ENCODE peak calls at places on chromosome 2, in four cellular contexts. Z, Q, D and G are unnamed samples. For H3K36me3 and H3K27me3, the result is how much of the 10 kb centered on the place peaks cover.

GRCh38 chr2:240820014-240820606 is at the start of gene KIF1A:
- DNase-seq in Z (no peak), Q (peak), D (peak), G (peak)

GRCh38 chr2:179744341-179744740 is 117.1 kb downstream of the ZNF385B start:
- DNase-seq in Z (no peak), Q (no peak), D (no peak), G (no peak)

GRCh38 chr2:38771632-38772031 is 6.4 kb upstream of the GEMIN6 start:
- DNase-seq in Z (no peak), Q (no peak), D (no peak), G (peak)

GRCh38 chr2:217107480-217107879 is 247.6 kb upstream of the TNP1 start:
- DNase-seq in Z (no peak), Q (no peak), D (no peak), G (no peak)

GRCh38 chr2:125581561-125581960 is 1074.4 kb upstream of the GYPC start:
- DNase-seq in Z (no peak), Q (no peak), D (no peak), G (no peak)

GRCh38 chr2:19819097-19820065 is 82.4 kb downstream of the TTC32 start:
- DNase-seq in Z (peak), Q (no peak), D (no peak), G (no peak)

GRCh38 chr2:10444463-10444862 is 3.7 kb downstream of the ODC1 start:
- DNase-seq in Z (no peak), Q (no peak), D (no peak), G (no peak)

GRCh38 chr2:109331864-109332848 is 203.2 kb downstream of the SH3RF3 start:
- DNase-seq in Z (peak), Q (peak), D (peak), G (peak)

GRCh38 chr2:131394147-131394931 is 30.4 kb upstream of the RAB6D start:
- DNase-seq in Z (no peak), Q (no peak), D (peak), G (peak)

GRCh38 chr2:189581354-189582139 is 961 bp upstream of the SLC40A1 start:
- DNase-seq in Z (no peak), Q (no peak), D (no peak), G (no peak)

DNA sequence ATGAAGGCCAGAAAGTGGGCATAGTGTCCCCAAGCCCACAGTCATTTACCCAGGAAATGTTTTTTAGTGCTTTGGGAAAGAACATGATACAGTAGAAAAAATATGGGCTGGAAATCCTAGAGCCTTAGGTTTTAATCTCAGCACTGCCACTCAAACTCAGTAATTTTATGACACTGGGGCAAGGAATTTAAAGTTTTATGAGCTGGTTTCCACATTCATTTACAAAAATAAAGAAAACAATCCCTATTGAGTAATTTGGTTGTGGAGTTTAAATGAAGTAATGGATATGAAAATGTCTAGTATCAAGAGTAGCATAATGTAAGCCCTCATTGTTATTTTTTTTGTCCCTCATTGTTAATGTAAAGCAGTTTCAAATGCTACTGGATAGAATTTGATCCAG is 51.5 kb upstream of the FRZB start:
- DNase-seq in Z (no peak), Q (no peak), D (no peak), G (no peak)
- H3K36me3 ChIP-seq in Z (under half), Q (under half), D (under half), G (under half)

DNA sequence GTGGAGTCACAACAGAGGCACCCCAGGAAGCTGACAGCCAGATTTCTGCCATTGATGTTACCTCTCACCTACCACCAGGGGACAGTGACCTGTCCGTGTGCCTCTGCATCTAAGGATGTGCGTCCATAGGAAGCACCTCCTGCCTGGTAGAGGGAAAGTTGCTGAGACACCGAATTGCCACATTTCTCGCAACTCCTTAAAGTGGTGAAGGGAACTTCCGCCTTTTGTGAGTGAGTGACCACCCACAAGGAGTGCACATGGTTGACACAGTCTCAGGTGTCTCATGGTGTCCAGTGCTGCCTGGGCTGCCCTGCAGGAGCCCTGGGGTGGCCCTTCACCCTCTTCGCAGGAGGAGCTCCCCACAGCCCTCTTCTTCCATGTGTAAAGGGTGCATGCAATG is 201.8 kb downstream of the GBX2 start:
- DNase-seq in Z (no peak), Q (no peak), D (no peak), G (no peak)
- TF ChIP-seq CTCF in Z (no peak), Q (peak), D (no peak), G (no peak)

DNA sequence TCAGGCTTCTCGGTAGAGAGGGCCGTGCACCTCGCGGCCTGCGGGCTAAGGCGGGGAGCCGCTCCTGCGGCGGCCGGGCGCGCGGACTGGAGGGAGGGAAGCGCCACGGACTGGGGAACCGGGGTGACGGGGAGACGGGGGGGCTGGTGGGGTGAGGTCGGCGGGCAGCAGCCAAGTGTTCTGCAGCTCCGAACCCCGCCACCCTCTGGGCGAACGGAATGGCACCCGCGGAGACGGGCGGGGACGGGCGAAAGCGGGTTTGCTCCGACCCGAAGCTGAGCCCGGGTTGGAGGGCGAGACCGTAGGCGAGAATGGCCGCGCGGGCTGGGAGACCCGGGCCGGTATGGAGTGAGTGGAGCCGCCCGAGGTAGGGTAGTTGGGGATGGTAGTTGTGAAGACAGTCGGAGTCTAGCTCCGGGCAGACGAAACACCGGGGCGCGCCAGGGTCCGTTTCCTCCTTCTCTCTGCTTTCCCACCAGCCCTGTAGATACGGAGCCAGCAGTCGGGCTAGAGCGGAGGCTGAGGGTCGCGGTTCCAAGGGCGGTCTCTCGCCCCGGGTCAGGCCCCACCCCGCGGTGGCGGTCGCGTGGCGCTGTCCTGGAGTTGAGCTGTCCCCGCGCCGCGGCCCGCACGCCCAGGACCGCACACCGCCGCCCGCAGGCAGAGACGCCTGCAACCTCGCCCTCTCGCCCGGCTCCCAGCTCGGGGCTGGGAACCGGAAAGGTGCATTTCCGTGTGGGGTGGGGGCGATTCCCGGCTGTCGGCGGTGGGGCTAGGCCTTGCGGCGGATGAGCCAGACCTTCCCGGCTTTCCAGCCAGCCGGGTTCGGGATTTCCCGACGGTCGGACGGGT is 160.3 kb upstream of the SIX2 start:
- DNase-seq in Z (no peak), Q (peak), D (peak), G (no peak)
- H3K27me3 ChIP-seq in Z (under half), Q (under half), D (under half), G (half or more)

GRCh38 chr2:175135177-175135576 is 32.8 kb downstream of the ATF2 start:
- DNase-seq in Z (no peak), Q (no peak), D (no peak), G (no peak)
- H3K36me3 ChIP-seq in Z (under half), Q (under half), D (under half), G (under half)

DNA sequence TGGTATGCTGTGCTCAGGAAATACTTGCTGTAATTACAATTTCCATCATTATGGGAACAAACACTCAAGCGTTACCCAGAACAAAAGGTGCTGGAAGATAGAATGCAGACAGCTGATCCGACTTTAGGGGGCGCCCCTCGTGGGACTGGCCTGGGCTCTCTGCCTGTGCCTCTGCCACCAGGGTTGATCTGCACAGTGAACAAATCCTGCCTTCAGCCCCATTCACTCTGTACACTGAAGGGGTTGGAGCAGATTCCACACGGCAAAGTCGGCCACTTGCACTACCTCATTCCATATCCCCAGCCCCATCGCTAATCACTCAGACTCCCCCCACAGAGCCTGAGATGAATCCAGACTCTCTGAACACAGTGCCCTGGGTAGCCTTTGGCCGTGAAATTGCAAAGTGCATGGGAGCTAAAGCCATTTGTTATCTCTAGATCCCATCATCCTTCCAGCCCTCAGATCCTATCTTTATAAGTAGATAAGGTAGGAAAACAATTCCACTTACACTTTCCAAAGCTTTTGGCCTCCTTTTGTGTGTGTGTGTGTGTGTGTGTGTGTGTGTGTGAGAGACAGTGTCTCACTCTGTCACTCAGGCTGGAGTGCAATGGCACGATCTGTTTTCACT is 69.3 kb downstream of the INPP5D start:
- DNase-seq in Z (no peak), Q (no peak), D (no peak), G (peak)
- TF ChIP-seq CTCF in Z (peak), Q (peak), D (no peak), G (peak)